ENCODE peak calls at places on chromosome 4, in six cellular contexts. C is tibial nerve, B is Kasumi-1, F is H9, G is hepatic stellate cell, X is neural crest cell. A is an unnamed sample.
A peak's percentile ranks its signal among the peaks of the same experiment; 100 is the strongest.

GRCh38 chr4:153159728-153160221 is 44.5 kb upstream of the TRIM2 start:
- DNase-seq in C (no peak), B (no peak), F (no peak), G (peak; percentile 47), X (no peak), A (peak; percentile 65)

GRCh38 chr4:18050448-18050847 is 28.9 kb upstream of the LCORL start:
- DNase-seq in C (no peak), B (no peak), F (no peak), G (no peak), X (no peak), A (no peak)

GRCh38 chr4:166421556-166422156 is 548.6 kb downstream of the TLL1 start:
- DNase-seq in C (no peak), B (no peak), F (no peak), G (no peak), X (no peak), A (peak; percentile 32)

GRCh38 chr4:82797048-82797590 is 1.5 kb downstream of the SCD5 start:
- DNase-seq in C (no peak), B (no peak), F (peak; percentile 68), G (no peak), X (no peak), A (no peak)

GRCh38 chr4:112223956-112224355 is 7.6 kb upstream of the AP1AR start:
- DNase-seq in C (no peak), B (no peak), F (no peak), G (no peak), X (no peak), A (no peak)

GRCh38 chr4:79281577-79282359 is 44.1 kb downstream of the NAA11 start:
- DNase-seq in C (no peak), B (no peak), F (peak; percentile 26), G (no peak), X (no peak), A (no peak)

GRCh38 chr4:158858410-158859189 is 89.8 kb downstream of the FNIP2 start:
- DNase-seq in C (no peak), B (no peak), F (no peak), G (peak; percentile 35), X (no peak), A (no peak)

GRCh38 chr4:87949961-87950360 is 25.6 kb upstream of the SPP1 start:
- DNase-seq in C (no peak), B (no peak), F (no peak), G (no peak), X (no peak), A (peak; percentile 9)

GRCh38 chr4:169107528-169107927 is 97.5 kb upstream of the CBR4 start:
- DNase-seq in C (no peak), B (no peak), F (no peak), G (no peak), X (no peak), A (no peak)

GRCh38 chr4:78634011-78634664 is 82.6 kb downstream of the ANXA3 start:
- DNase-seq in C (peak; percentile 25), B (no peak), F (no peak), G (no peak), X (no peak), A (no peak)

GRCh38 chr4:148539387-148539786 is 97.2 kb upstream of the NR3C2 start:
- DNase-seq in C (no peak), B (no peak), F (no peak), G (no peak), X (no peak), A (no peak)

GRCh38 chr4:142238589-142238988 is 602.2 kb downstream of the IL15 start:
- DNase-seq in C (no peak), B (no peak), F (no peak), G (no peak), X (no peak), A (no peak)

GRCh38 chr4:78059524-78059889 is 2.4 kb downstream of the FRAS1 start:
- DNase-seq in C (peak; percentile 41), B (peak; percentile 78), F (peak; percentile 73), G (peak; percentile 42), X (peak; percentile 47), A (peak; percentile 42)

GRCh38 chr4:82469776-82470345 is 39.5 kb downstream of the ENOPH1 start:
- DNase-seq in C (no peak), B (no peak), F (no peak), G (no peak), X (no peak), A (no peak)

GRCh38 chr4:55398966-55399365 is 3.2 kb downstream of the TMEM165 start:
- DNase-seq in C (no peak), B (peak; percentile 31), F (no peak), G (no peak), X (no peak), A (no peak)

GRCh38 chr4:155772459-155773195 is 13.8 kb downstream of the GUCY1B1 start:
- DNase-seq in C (no peak), B (no peak), F (peak; percentile 38), G (no peak), X (no peak), A (no peak)

GRCh38 chr4:159150380-159150779 is 47.5 kb downstream of the RAPGEF2 start:
- DNase-seq in C (no peak), B (no peak), F (no peak), G (no peak), X (no peak), A (no peak)

GRCh38 chr4:83757121-83757621 is 221.3 kb downstream of the GPAT3 start:
- DNase-seq in C (no peak), B (no peak), F (no peak), G (no peak), X (no peak), A (no peak)

A was measured in astrocyte of the cerebellum.